ENCODE peak calls at places on chromosomes 16 and 17, in four cellular contexts. U is stomach, L is pancreas, A is heart right ventricle. P is an unnamed sample. For H3K9me3, the result is how much of the 10 kb centered on the place peaks cover.

GRCh38 chr16:84950906-84951305 is 60.4 kb downstream of the ZDHHC7 start:
- DNase-seq in U (no peak), L (no peak), A (no peak), P (no peak)

GRCh38 chr16:70252355-70252988 is 732 bp upstream of the EXOSC6 start:
- DNase-seq in U (no peak), L (no peak), A (no peak), P (no peak)

GRCh38 chr17:51322390-51323029 is 62.2 kb downstream of the UTP18 start:
- DNase-seq in U (no peak), L (no peak), A (no peak), P (no peak)

GRCh38 chr17:45703348-45703747 is 80.8 kb upstream of the CRHR1 start:
- DNase-seq in U (no peak), L (no peak), A (no peak), P (no peak)

GRCh38 chr16:66408181-66409048 is 18.7 kb upstream of the BEAN1 start:
- DNase-seq in U (no peak), L (no peak), A (no peak), P (no peak)

GRCh38 chr17:18950944-18951905 is 740 bp upstream of the SLC5A10 start:
- DNase-seq in U (peak), L (no peak), A (no peak), P (no peak)

GRCh38 chr16:64983983-64984382 is 137.9 kb downstream of the CDH11 start:
- DNase-seq in U (no peak), L (no peak), A (peak), P (no peak)

GRCh38 chr16:2329532-2329931 is 11.0 kb downstream of the ABCA3 start:
- DNase-seq in U (no peak), L (no peak), A (no peak), P (peak)

GRCh38 chr16:14549789-14550153 is 80.3 kb downstream of the PARN start:
- DNase-seq in U (peak), L (peak), A (no peak), P (no peak)

GRCh38 chr17:4393806-4394205 is 27.3 kb upstream of the UBE2G1 start:
- DNase-seq in U (no peak), L (no peak), A (no peak), P (no peak)

GRCh38 chr16:77594798-77595625 is 127.3 kb upstream of the NUDT7 start:
- DNase-seq in U (no peak), L (no peak), A (no peak), P (no peak)

GRCh38 chr17:83189013-83189672 is 109.7 kb downstream of the METRNL start:
- DNase-seq in U (no peak), L (peak), A (no peak), P (no peak)

GRCh38 chr17:67049025-67049739 is 4.8 kb downstream of the CACNG1 start:
- DNase-seq in U (no peak), L (no peak), A (no peak), P (no peak)

GRCh38 chr17:49031965-49032928 is 35.1 kb downstream of the IGF2BP1 start:
- DNase-seq in U (peak), L (peak), A (no peak), P (peak)

GRCh38 chr16:583470-583814 is 6.4 kb upstream of the RAB40C start:
- DNase-seq in U (no peak), L (no peak), A (no peak), P (no peak)

GRCh38 chr17:19973146-19973545 is 4.5 kb downstream of the AKAP10 start:
- DNase-seq in U (no peak), L (no peak), A (no peak), P (no peak)

GRCh38 chr17:6677158-6677831 is 25.7 kb downstream of the C17orf100 start:
- DNase-seq in U (peak), L (no peak), A (no peak), P (no peak)

GRCh38 chr17:15914400-15915165 is 30.3 kb upstream of the ADORA2B start:
- DNase-seq in U (peak), L (no peak), A (no peak), P (no peak)

GRCh38 chr16:2598723-2599122 is 60.9 kb downstream of the PDPK1 start:
- DNase-seq in U (no peak), L (no peak), A (no peak), P (no peak)

GRCh38 chr17:61230972-61231820 is 168.4 kb upstream of the TBX2 start:
- DNase-seq in U (no peak), L (no peak), A (no peak), P (no peak)

GRCh38 chr16:11384184-11384955 is 39.1 kb downstream of the RMI2 start:
- DNase-seq in U (no peak), L (no peak), A (no peak), P (no peak)

GRCh38 chr17:81337449-81337848 is 42.3 kb upstream of the SLC38A10 start:
- DNase-seq in U (peak), L (peak), A (no peak), P (no peak)

GRCh38 chr17:61208301-61209098 is 191.1 kb upstream of the TBX2 start:
- DNase-seq in U (no peak), L (peak), A (no peak), P (peak)

GRCh38 chr16:14181371-14182050 is 110.4 kb downstream of the MRTFB start:
- DNase-seq in U (no peak), L (no peak), A (no peak), P (no peak)

GRCh38 chr16:85187447-85187846 is 75.2 kb upstream of the CIBAR2 start:
- DNase-seq in U (no peak), L (no peak), A (no peak), P (peak)

GRCh38 chr16:66167564-66168291 is 198.8 kb upstream of the CDH5 start:
- DNase-seq in U (no peak), L (no peak), A (no peak), P (no peak)

GRCh38 chr17:45791935-45792334 is 7.8 kb downstream of the CRHR1 start:
- DNase-seq in U (peak), L (peak), A (no peak), P (peak)

GRCh38 chr17:69474171-69474831 is 59.8 kb downstream of the MAP2K6 start:
- DNase-seq in U (no peak), L (no peak), A (no peak), P (no peak)

GRCh38 chr16:78058165-78058564 is 35.8 kb downstream of the CLEC3A start:
- DNase-seq in U (no peak), L (no peak), A (no peak), P (no peak)

GRCh38 chr17:60525624-60526514 is at the start of gene APPBP2:
- DNase-seq in U (peak), L (peak), A (peak), P (peak)

GRCh38 chr16:30041841-30042240 is 10.8 kb upstream of the TLCD3B start:
- DNase-seq in U (no peak), L (no peak), A (no peak), P (no peak)

GRCh38 chr17:42519546-42520444 is 16.2 kb upstream of the NAGLU start:
- DNase-seq in U (peak), L (peak), A (peak), P (peak)

GRCh38 chr16:81831722-81832126 is 52.6 kb downstream of the PLCG2 start:
- DNase-seq in U (peak), L (peak), A (peak), P (peak)
- H3K4me3 ChIP-seq in U (no peak), L (no peak), A (no peak), P (no peak)

GRCh38 chr16:79349803-79350202 is 250.7 kb downstream of the MAF start:
- DNase-seq in U (no peak), L (no peak), A (no peak), P (no peak)
- H3K9me3 ChIP-seq in U (under half), L (under half), A (under half), P (under half)

DNA sequence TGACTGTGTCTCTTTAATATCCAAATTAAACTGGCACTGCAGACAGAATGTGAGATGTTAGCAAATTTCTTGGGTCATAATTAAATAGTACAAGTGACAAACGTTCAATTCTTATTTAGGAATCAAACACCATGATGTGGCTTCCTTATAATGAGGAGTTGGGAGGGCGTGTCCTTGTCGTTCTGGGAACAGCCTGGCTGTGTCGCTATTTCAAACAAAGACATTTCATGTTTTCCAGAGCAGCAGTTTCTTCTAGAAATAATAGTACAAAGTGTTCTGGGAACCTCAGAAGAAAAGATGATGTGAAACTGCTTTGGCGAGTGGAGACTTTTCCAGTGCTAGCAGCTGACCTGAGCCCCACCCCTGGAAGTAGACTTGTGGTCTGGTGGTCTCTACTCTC is 301.7 kb upstream of the N4BP1 start:
- DNase-seq in U (no peak), L (no peak), A (no peak), P (peak)
- TF ChIP-seq CTCF in U (no peak), L (no peak), A (peak), P (peak)

DNA sequence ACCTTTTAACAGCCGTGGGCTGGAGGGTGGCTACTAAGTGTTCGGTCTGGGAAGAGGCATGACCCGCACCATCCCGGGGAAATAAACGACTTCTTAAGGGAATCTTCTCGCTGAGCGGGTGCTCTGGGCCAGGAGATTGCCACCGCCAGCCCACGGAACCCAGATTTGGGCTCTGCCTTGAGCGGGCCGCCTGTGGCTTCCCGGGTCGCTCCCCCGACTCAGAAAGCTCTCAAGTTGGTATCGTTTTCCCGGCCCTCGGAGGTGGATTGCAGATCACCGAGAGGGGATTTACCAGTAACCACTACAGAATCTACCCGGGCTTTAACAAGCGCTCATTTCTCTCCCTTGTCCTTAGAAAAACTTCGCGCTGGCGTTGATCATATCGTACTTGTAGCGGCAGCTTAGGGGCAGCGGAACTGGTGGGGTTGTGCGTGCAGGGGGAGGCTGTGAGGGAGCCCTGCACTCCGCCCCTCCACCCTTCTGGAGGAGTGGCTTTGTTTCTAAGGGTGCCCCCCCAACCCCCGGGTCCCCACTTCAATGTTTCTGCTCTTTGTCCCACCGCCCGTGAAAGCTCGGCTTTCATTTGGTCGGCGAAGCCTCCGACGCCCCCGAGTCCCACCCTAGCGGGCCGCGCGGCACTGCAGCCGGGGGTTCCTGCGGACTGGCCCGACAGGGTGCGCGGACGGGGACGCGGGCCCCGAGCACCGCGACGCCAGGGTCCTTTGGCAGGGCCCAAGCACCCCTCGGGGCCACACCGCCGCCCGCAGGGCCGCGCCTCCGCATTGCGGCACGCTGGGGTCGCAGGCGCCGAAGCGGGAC is 3.6 kb upstream of the CBX4 start:
- DNase-seq in U (no peak), L (peak), A (no peak), P (peak)
- H3K4me3 ChIP-seq in U (peak), L (peak), A (peak), P (no peak)

GRCh38 chr17:75652934-75653549 is 13.9 kb downstream of the RECQL5 start:
- DNase-seq in U (no peak), L (no peak), A (no peak), P (no peak)
- H3K9me3 ChIP-seq in U (under half), L (under half), A (under half), P (under half)

P was measured in thyroid gland.